ENCODE peak calls at places on chromosomes 7 and 10, in five cellular contexts. A is neuronal stem cell, G is IMR-90, D is mesendoderm, V is H9. K is an unnamed sample.

GRCh38 chr7:90835861-90836260 is 239.7 kb downstream of the CDK14 start:
- DNase-seq in G (no peak), V (no peak), A (no peak), D (no peak), K (no peak)

GRCh38 chr10:17009228-17009700 is 120.3 kb downstream of the CUBN start:
- DNase-seq in V (no peak), A (no peak), G (peak; percentile 80), D (no peak), K (no peak)

GRCh38 chr7:134315679-134316538 is 821 bp downstream of the SLC35B4 start:
- DNase-seq in D (peak; percentile 45), A (no peak), V (no peak), G (peak; percentile 16), K (no peak)

GRCh38 chr7:39410582-39410981 is 155.6 kb upstream of the YAE1 start:
- DNase-seq in A (no peak), G (no peak), V (no peak), D (no peak), K (peak; percentile 37)

GRCh38 chr7:30751696-30752273 is at the start of gene INMT:
- DNase-seq in V (no peak), D (no peak), G (no peak), A (no peak), K (no peak)

GRCh38 chr7:27364344-27364758 is 121.7 kb downstream of the EVX1 start:
- DNase-seq in A (no peak), D (no peak), G (peak; percentile 69), V (no peak), K (no peak)

GRCh38 chr10:97759981-97760345 is 11.8 kb downstream of the SFRP5 start:
- DNase-seq in G (no peak), A (no peak), D (no peak), V (no peak), K (no peak)

GRCh38 chr10:33401300-33401699 is 66.8 kb upstream of the NRP1 start:
- DNase-seq in G (no peak), A (no peak), V (no peak), D (no peak), K (no peak)

GRCh38 chr10:71161429-71161828 is 50.9 kb upstream of the UNC5B start:
- DNase-seq in D (peak; percentile 43), A (no peak), G (peak; percentile 6), V (no peak), K (no peak)

GRCh38 chr7:90677742-90678439 is 81.8 kb downstream of the CDK14 start:
- DNase-seq in D (no peak), V (no peak), G (peak; percentile 34), A (no peak), K (no peak)

GRCh38 chr10:28661035-28661434 is 16.3 kb upstream of the BAMBI start:
- DNase-seq in A (no peak), V (no peak), D (no peak), G (peak; percentile 85), K (peak; percentile 70)

GRCh38 chr10:122863796-122864592 is 15.4 kb downstream of the FAM24B start:
- DNase-seq in V (no peak), D (no peak), A (no peak), G (no peak), K (no peak)

GRCh38 chr7:66542528-66543373 is 85.9 kb upstream of the KCTD7 start:
- DNase-seq in V (no peak), D (peak; percentile 50), G (peak; percentile 48), A (no peak), K (no peak)

GRCh38 chr7:46908770-46909169 is 673.1 kb downstream of the TNS3 start:
- DNase-seq in D (no peak), A (no peak), V (no peak), G (peak; percentile 78), K (no peak)

GRCh38 chr7:47826754-47827153 is 121.5 kb downstream of the PKD1L1 start:
- DNase-seq in A (no peak), G (peak; percentile 83), D (no peak), V (no peak), K (no peak)

GRCh38 chr10:113322843-113323242 is 230.0 kb upstream of the HABP2 start:
- DNase-seq in V (no peak), D (no peak), G (no peak), A (no peak), K (no peak)

GRCh38 chr7:135857519-135858274 is 109.1 kb upstream of the FAM180A start:
- DNase-seq in G (no peak), A (no peak), V (no peak), D (no peak), K (no peak)

GRCh38 chr7:7521259-7521658 is 14.4 kb downstream of the COL28A1 start:
- DNase-seq in D (no peak), G (no peak), V (no peak), A (no peak), K (no peak)

GRCh38 chr7:71558806-71559205 is 426.9 kb downstream of the GALNT17 start:
- DNase-seq in A (no peak), D (peak; percentile 57), G (no peak), V (no peak), K (no peak)

GRCh38 chr10:118799779-118800178 is 45.0 kb upstream of the CACUL1 start:
- DNase-seq in A (no peak), G (peak; percentile 23), V (no peak), D (no peak), K (no peak)

GRCh38 chr7:109094-109493 is 83.3 kb upstream of the FAM20C start:
- DNase-seq in G (no peak), A (no peak), D (no peak), V (peak; percentile 20), K (no peak)

GRCh38 chr7:49644402-49645166 is 128.9 kb upstream of the VWC2 start:
- DNase-seq in D (peak; percentile 52), A (peak; percentile 20), G (no peak), V (no peak), K (no peak)

GRCh38 chr7:39733881-39734571 is 110.7 kb downstream of the RALA start:
- DNase-seq in V (no peak), G (peak; percentile 93), D (peak; percentile 96), A (peak; percentile 61), K (peak; percentile 68)

GRCh38 chr10:42975558-42976352 is 101.1 kb upstream of the RET start:
- DNase-seq in G (no peak), A (no peak), V (peak; percentile 40), D (no peak), K (peak; percentile 95)

GRCh38 chr7:1569016-1569415 is 816 bp downstream of the PSMG3 start:
- DNase-seq in G (peak; percentile 41), A (no peak), V (no peak), D (no peak), K (no peak)

GRCh38 chr10:35011771-35012191 is 78.4 kb downstream of the CUL2 start:
- DNase-seq in V (no peak), A (no peak), G (peak; percentile 74), D (no peak), K (no peak)

GRCh38 chr7:134174797-134175261 is 47.7 kb downstream of the LRGUK start:
- DNase-seq in V (no peak), G (peak; percentile 91), A (no peak), D (peak; percentile 52), K (peak; percentile 84)

DNA sequence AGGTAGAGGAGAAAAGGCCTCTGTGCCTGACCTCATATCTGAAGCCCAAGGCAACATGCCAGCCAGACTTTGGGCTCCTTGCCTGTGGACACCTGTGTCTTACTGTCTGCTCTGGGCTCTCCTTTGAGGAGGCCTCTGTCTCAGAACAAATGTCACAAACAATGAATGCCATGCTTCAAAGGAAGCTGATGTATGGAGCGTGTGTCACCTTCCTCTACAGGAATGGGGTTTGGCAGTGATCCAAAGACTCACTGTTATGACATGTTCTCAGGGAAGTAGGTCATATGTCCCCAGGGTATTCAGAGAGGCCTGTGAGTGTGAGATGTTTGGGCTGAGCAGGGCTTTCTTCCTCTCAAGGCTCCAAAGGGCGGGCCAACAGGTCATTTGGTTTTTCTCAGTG is 38.4 kb downstream of the PTPRE start:
- DNase-seq in V (no peak), D (no peak), G (peak; percentile 17), A (no peak), K (peak; percentile 99)
- H3K23ac ChIP-seq in V (no peak overlapping the region), D (no peak overlapping the region), G (no peak overlapping the region), A (no peak overlapping the region), K (no peak overlapping the region)

DNA sequence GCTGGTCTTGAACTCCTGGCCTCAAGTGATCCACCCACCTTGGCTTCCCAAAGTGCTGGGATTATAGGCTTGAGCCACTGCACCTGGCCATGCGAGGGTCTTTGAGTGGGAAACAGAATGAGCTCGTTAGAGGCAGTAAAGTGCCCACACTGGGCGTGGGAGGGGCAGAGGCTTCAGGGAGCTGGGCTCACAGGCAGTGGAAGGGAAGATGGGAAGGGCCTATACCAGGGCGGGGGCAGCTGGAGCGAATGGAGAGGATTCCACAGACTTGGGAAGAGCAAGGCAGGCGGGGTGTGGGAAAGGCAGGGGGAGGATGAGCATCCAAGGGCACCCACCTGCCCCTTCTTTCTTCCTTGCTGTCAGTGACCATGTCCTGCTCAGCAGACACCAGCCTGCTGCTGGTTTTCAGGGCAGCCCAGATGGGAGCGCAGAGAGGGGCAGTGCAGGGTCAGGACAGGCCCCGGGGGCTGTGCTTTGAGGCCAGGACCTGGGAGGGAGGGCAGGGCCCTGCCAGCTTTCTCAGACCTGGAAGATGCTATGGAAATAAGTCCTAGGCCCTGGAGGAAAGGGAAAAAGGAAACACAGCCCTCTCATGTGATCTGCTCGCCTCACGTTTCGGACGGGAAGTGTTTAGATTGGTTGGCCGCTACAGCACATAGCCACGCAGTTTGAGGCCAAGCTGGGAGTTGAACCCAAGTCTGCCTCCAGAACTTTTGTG is 4.3 kb downstream of the FZD9 start:
- DNase-seq in V (no peak), D (no peak), G (no peak), A (no peak), K (no peak)
- H3K23ac ChIP-seq in V (no peak overlapping the region), D (no peak overlapping the region), G (no peak overlapping the region), A (no peak overlapping the region), K (no peak overlapping the region)

GRCh38 chr10:52741851-52742250 is 30.7 kb downstream of the MBL2 start:
- DNase-seq in G (no peak), A (no peak), D (no peak), V (no peak), K (no peak)

GRCh38 chr10:52738951-52739350 is 33.6 kb downstream of the MBL2 start:
- DNase-seq in G (no peak), D (no peak), A (no peak), V (no peak), K (no peak)

GRCh38 chr10:52739380-52740154 is 33.0 kb downstream of the MBL2 start:
- DNase-seq in V (no peak), D (no peak), G (no peak), A (no peak), K (no peak)

GRCh38 chr10:52740913-52741675 is 31.5 kb downstream of the MBL2 start:
- DNase-seq in V (peak; percentile 86), G (peak; percentile 17), D (peak; percentile 82), A (peak; percentile 55), K (peak; percentile 74)

GRCh38 chr10:52740155-52740549 is 32.4 kb downstream of the MBL2 start:
- DNase-seq in G (no peak), A (no peak), D (no peak), V (no peak), K (no peak)
- H3K23ac ChIP-seq in G (no peak overlapping the region), A (no peak overlapping the region), D (no peak overlapping the region), V (no peak overlapping the region), K (no peak overlapping the region)

GRCh38 chr10:124918906-124919305 is 23.0 kb upstream of the ZRANB1 start:
- DNase-seq in G (peak; percentile 25), A (no peak), D (no peak), V (no peak), K (no peak)

GRCh38 chr10:124916098-124916584 is 25.8 kb upstream of the ZRANB1 start:
- DNase-seq in V (no peak), G (peak; percentile 27), A (no peak), D (no peak), K (no peak)

GRCh38 chr10:124916585-124917167 is 25.2 kb upstream of the ZRANB1 start:
- DNase-seq in G (peak; percentile 94), V (peak; percentile 96), A (peak; percentile 92), D (peak; percentile 98), K (peak; percentile 99)

GRCh38 chr10:124917939-124918830 is 23.7 kb upstream of the ZRANB1 start:
- DNase-seq in G (peak; percentile 84), D (no peak), A (no peak), V (no peak), K (no peak)

GRCh38 chr10:124917168-124917938 is 24.6 kb upstream of the ZRANB1 start:
- DNase-seq in A (peak; percentile 27), D (peak; percentile 70), G (peak; percentile 33), V (peak; percentile 43), K (peak; percentile 67)
- H3K23ac ChIP-seq in A (peak overlapping the region; percentile 80), D (no peak overlapping the region), G (peak overlapping the region; percentile 83), V (no peak overlapping the region), K (no peak overlapping the region)